ENCODE peak calls at places on chromosomes 11 and 22, in five cellular contexts. One of them, this sample, is unnamed.

GRCh38 chr11:3002871-3003270 is 10.7 kb upstream of the NAP1L4 start:
- DNase-seq in substantia nigra: no peak
- DNase-seq in lower lobe of right lung: no peak
- DNase-seq in cardiac muscle cell: no peak
- DNase-seq in DND-41: no peak
- DNase-seq in this sample: no peak

GRCh38 chr11:8721740-8722139 is 39.1 kb downstream of the RPL27A start:
- DNase-seq in substantia nigra: no peak
- DNase-seq in lower lobe of right lung: no peak
- DNase-seq in cardiac muscle cell: no peak
- DNase-seq in DND-41: no peak
- DNase-seq in this sample: no peak

GRCh38 chr22:49737101-49737551 is 90.5 kb downstream of the BRD1 start:
- DNase-seq in substantia nigra: no peak
- DNase-seq in lower lobe of right lung: no peak
- DNase-seq in cardiac muscle cell: no peak
- DNase-seq in DND-41: no peak
- DNase-seq in this sample: no peak

GRCh38 chr11:76424379-76424778 is 20.4 kb upstream of the EMSY start:
- DNase-seq in substantia nigra: no peak
- DNase-seq in lower lobe of right lung: no peak
- DNase-seq in cardiac muscle cell: no peak
- DNase-seq in DND-41: no peak
- DNase-seq in this sample: no peak

GRCh38 chr11:65498042-65498726 is 661 bp upstream of the MALAT1 start:
- DNase-seq in substantia nigra: peak; percentile 43
- DNase-seq in lower lobe of right lung: no peak
- DNase-seq in cardiac muscle cell: peak; percentile 63
- DNase-seq in DND-41: peak; percentile 78
- DNase-seq in this sample: peak; percentile 85

GRCh38 chr11:1853376-1854131 is 670 bp downstream of the LSP1 start:
- DNase-seq in substantia nigra: no peak
- DNase-seq in lower lobe of right lung: no peak
- DNase-seq in cardiac muscle cell: no peak
- DNase-seq in DND-41: peak; percentile 19
- DNase-seq in this sample: peak; percentile 36

GRCh38 chr22:46798366-46799057 is 36.1 kb downstream of the TBC1D22A start:
- DNase-seq in substantia nigra: peak; percentile 52
- DNase-seq in lower lobe of right lung: peak; percentile 85
- DNase-seq in cardiac muscle cell: peak; percentile 83
- DNase-seq in DND-41: peak; percentile 77
- DNase-seq in this sample: peak; percentile 77

GRCh38 chr11:79406376-79406775 is 34.5 kb downstream of the TENM4 start:
- DNase-seq in substantia nigra: no peak
- DNase-seq in lower lobe of right lung: no peak
- DNase-seq in cardiac muscle cell: no peak
- DNase-seq in DND-41: no peak
- DNase-seq in this sample: no peak

GRCh38 chr11:70861534-70861933 is 390.8 kb downstream of the SHANK2 start:
- DNase-seq in substantia nigra: no peak
- DNase-seq in lower lobe of right lung: no peak
- DNase-seq in cardiac muscle cell: no peak
- DNase-seq in DND-41: no peak
- DNase-seq in this sample: no peak

GRCh38 chr11:88420165-88420781 is 82.7 kb upstream of the CTSC start:
- DNase-seq in substantia nigra: no peak
- DNase-seq in lower lobe of right lung: no peak
- DNase-seq in cardiac muscle cell: no peak
- DNase-seq in DND-41: no peak
- DNase-seq in this sample: no peak

GRCh38 chr11:62832346-62833234 is at the start of gene TEX54:
- DNase-seq in substantia nigra: peak; percentile 53
- DNase-seq in lower lobe of right lung: peak; percentile 58
- DNase-seq in cardiac muscle cell: no peak
- DNase-seq in DND-41: no peak
- DNase-seq in this sample: no peak

GRCh38 chr11:92852946-92853345 is 116.5 kb upstream of the MTNR1B start:
- DNase-seq in substantia nigra: no peak
- DNase-seq in lower lobe of right lung: peak; percentile 45
- DNase-seq in cardiac muscle cell: no peak
- DNase-seq in DND-41: no peak
- DNase-seq in this sample: no peak

GRCh38 chr22:48578138-48579034 is 1249.3 kb downstream of the BRD1 start:
- DNase-seq in substantia nigra: peak; percentile 20
- DNase-seq in lower lobe of right lung: peak; percentile 29
- DNase-seq in cardiac muscle cell: peak; percentile 22
- DNase-seq in DND-41: no peak
- DNase-seq in this sample: no peak

GRCh38 chr22:26403827-26404226 is 25.2 kb upstream of the ASPHD2 start:
- DNase-seq in substantia nigra: no peak
- DNase-seq in lower lobe of right lung: no peak
- DNase-seq in cardiac muscle cell: no peak
- DNase-seq in DND-41: no peak
- DNase-seq in this sample: no peak

GRCh38 chr11:32396991-32397390 is 38.3 kb downstream of the WT1 start:
- DNase-seq in substantia nigra: no peak
- DNase-seq in lower lobe of right lung: no peak
- DNase-seq in cardiac muscle cell: no peak
- DNase-seq in DND-41: no peak
- DNase-seq in this sample: no peak

GRCh38 chr11:76661306-76661751 is 9.2 kb downstream of the LRRC32 start:
- DNase-seq in substantia nigra: no peak
- DNase-seq in lower lobe of right lung: no peak
- DNase-seq in cardiac muscle cell: no peak
- DNase-seq in DND-41: no peak
- DNase-seq in this sample: no peak

GRCh38 chr11:123351375-123351774 is 78.7 kb upstream of the GRAMD1B start:
- DNase-seq in substantia nigra: peak; percentile 9
- DNase-seq in lower lobe of right lung: no peak
- DNase-seq in cardiac muscle cell: no peak
- DNase-seq in DND-41: no peak
- DNase-seq in this sample: no peak

GRCh38 chr22:19607198-19608113 is 83.2 kb upstream of the CLDN5 start:
- DNase-seq in substantia nigra: no peak
- DNase-seq in lower lobe of right lung: no peak
- DNase-seq in cardiac muscle cell: no peak
- DNase-seq in DND-41: peak; percentile 33
- DNase-seq in this sample: no peak

GRCh38 chr11:130858215-130858614 is 58.1 kb downstream of the SNX19 start:
- DNase-seq in substantia nigra: no peak
- DNase-seq in lower lobe of right lung: no peak
- DNase-seq in cardiac muscle cell: peak; percentile 28
- DNase-seq in DND-41: peak; percentile 6
- DNase-seq in this sample: no peak

GRCh38 chr11:2574553-2575535 is 125.0 kb downstream of the KCNQ1OT1 start:
- DNase-seq in substantia nigra: peak; percentile 30
- DNase-seq in lower lobe of right lung: peak; percentile 44
- DNase-seq in cardiac muscle cell: no peak
- DNase-seq in DND-41: no peak
- DNase-seq in this sample: no peak

GRCh38 chr11:78132475-78132874 is 7.0 kb downstream of the ALG8 start:
- DNase-seq in substantia nigra: no peak
- DNase-seq in lower lobe of right lung: no peak
- DNase-seq in cardiac muscle cell: no peak
- DNase-seq in DND-41: no peak
- DNase-seq in this sample: no peak

GRCh38 chr22:25223269-25223850 is 3.9 kb downstream of the CRYBB2 start:
- DNase-seq in substantia nigra: no peak
- DNase-seq in lower lobe of right lung: no peak
- DNase-seq in cardiac muscle cell: no peak
- DNase-seq in DND-41: no peak
- DNase-seq in this sample: no peak

GRCh38 chr11:67030976-67031375 is 8.0 kb downstream of the SYT12 start:
- DNase-seq in substantia nigra: no peak
- DNase-seq in lower lobe of right lung: no peak
- DNase-seq in cardiac muscle cell: no peak
- DNase-seq in DND-41: no peak
- DNase-seq in this sample: no peak

GRCh38 chr22:47233316-47234243 is 471.1 kb downstream of the TBC1D22A start:
- DNase-seq in substantia nigra: no peak
- DNase-seq in lower lobe of right lung: no peak
- DNase-seq in cardiac muscle cell: no peak
- DNase-seq in DND-41: no peak
- DNase-seq in this sample: no peak

GRCh38 chr11:120467627-120468026 is 43.9 kb upstream of the GRIK4 start:
- DNase-seq in substantia nigra: no peak
- DNase-seq in lower lobe of right lung: no peak
- DNase-seq in cardiac muscle cell: no peak
- DNase-seq in DND-41: no peak
- DNase-seq in this sample: no peak

GRCh38 chr22:17968126-17968525 is 56.2 kb downstream of the MICAL3 start:
- DNase-seq in substantia nigra: no peak
- DNase-seq in lower lobe of right lung: no peak
- DNase-seq in cardiac muscle cell: no peak
- DNase-seq in DND-41: no peak
- DNase-seq in this sample: no peak

GRCh38 chr22:17972385-17973181 is 51.8 kb downstream of the MICAL3 start:
- DNase-seq in substantia nigra: no peak
- DNase-seq in lower lobe of right lung: no peak
- DNase-seq in cardiac muscle cell: peak; percentile 28
- DNase-seq in DND-41: no peak
- DNase-seq in this sample: no peak

GRCh38 chr22:17970205-17970708 is 54.1 kb downstream of the MICAL3 start:
- DNase-seq in substantia nigra: no peak
- DNase-seq in lower lobe of right lung: no peak
- DNase-seq in cardiac muscle cell: no peak
- DNase-seq in DND-41: no peak
- DNase-seq in this sample: no peak

GRCh38 chr22:17971711-17972110 is 52.6 kb downstream of the MICAL3 start:
- DNase-seq in substantia nigra: no peak
- DNase-seq in lower lobe of right lung: no peak
- DNase-seq in cardiac muscle cell: no peak
- DNase-seq in DND-41: no peak
- DNase-seq in this sample: no peak

DNA sequence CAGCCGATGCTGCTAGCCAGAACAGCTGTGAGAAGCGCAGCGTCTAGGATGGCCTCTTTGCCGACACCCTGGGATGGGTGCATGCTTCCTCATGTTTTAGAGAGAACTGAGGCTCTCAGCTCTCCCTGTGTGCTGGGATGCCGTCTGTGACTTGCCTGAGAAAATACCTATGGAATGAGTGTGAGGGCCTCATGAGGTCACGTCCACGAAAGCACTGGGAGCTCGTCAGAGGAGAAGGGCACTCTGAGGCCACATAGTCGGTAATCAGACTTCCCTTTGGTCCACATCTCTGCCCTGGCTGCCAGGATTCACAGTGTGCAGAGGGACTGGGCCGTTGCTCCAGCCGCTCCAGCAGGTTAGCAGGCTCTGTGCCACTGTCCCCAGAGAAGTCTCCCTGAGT is 54.6 kb downstream of the MICAL3 start:
- DNase-seq in substantia nigra: no peak
- DNase-seq in lower lobe of right lung: no peak
- DNase-seq in cardiac muscle cell: peak; percentile 48
- DNase-seq in DND-41: no peak
- DNase-seq in this sample: no peak
- H3K27ac ChIP-seq in substantia nigra: peak overlapping the region; percentile 17
- H3K27ac ChIP-seq in lower lobe of right lung: peak overlapping the region; percentile 21
- H3K27ac ChIP-seq in cardiac muscle cell: peak overlapping the region; percentile 66
- H3K27ac ChIP-seq in DND-41: no peak overlapping the region
- H3K27ac ChIP-seq in this sample: peak overlapping the region; percentile 27

DNA sequence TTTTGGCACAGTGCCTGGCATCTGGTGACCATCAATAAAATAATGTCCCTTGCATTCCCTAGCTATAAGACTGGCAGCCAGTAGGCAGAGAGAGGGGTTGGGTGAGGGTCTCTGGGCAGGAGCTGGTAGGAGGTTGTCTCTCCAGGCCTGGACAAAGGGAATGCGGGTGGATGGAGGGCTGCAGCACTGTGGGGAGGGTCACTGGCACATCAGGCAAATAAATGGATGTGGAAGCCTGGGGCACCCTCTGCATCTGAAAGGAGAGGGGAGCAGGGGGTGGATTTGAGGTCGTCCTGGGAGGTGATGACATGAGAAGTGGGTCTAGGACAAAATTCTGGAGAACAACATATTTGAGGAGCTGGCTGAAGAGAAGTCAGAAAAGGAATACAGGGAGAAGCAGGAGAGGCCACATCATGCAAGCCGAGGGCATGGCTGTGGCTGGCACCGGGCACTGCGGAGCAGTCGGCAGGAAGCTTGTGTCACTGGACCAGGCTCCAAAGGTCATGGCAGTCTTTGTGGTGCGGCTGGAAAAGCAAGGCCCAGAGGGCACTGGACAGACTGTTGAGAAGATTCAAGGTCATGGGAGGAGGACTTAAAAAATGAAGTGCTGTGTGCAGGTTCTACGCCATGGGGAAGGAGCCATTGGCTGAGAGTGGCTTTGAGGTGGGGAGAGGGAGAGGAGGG is 36.5 kb upstream of the THY1 start:
- DNase-seq in substantia nigra: no peak
- DNase-seq in lower lobe of right lung: no peak
- DNase-seq in cardiac muscle cell: no peak
- DNase-seq in DND-41: no peak
- DNase-seq in this sample: no peak
- H3K27ac ChIP-seq in substantia nigra: no peak overlapping the region
- H3K27ac ChIP-seq in lower lobe of right lung: no peak overlapping the region
- H3K27ac ChIP-seq in cardiac muscle cell: no peak overlapping the region
- H3K27ac ChIP-seq in DND-41: no peak overlapping the region
- H3K27ac ChIP-seq in this sample: no peak overlapping the region

DNA sequence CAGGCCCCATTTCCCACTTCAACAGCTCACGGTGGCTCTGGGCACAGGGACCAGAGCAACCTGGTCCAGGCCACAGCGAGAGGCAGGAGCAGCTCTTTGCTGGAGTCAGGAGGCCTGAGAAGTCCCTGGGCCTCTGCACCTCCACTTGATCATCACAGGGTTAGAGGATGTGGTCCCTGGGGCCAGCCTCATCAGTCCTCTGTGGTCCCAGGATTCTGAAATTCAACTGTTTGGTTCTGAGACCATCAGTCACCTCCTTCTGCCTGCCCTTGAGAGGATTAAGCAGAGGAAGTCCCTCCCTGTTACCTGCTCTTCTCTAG is 24.9 kb upstream of the CBX7 start:
- DNase-seq in substantia nigra: no peak
- DNase-seq in lower lobe of right lung: no peak
- DNase-seq in cardiac muscle cell: no peak
- DNase-seq in DND-41: no peak
- DNase-seq in this sample: no peak
- H3K27ac ChIP-seq in substantia nigra: no peak overlapping the region
- H3K27ac ChIP-seq in lower lobe of right lung: peak overlapping the region; percentile 86
- H3K27ac ChIP-seq in cardiac muscle cell: peak overlapping the region; percentile 64
- H3K27ac ChIP-seq in DND-41: no peak overlapping the region
- H3K27ac ChIP-seq in this sample: no peak overlapping the region

GRCh38 chr22:43090130-43090789 is 1.1 kb upstream of the TTLL1 start:
- DNase-seq in substantia nigra: no peak
- DNase-seq in lower lobe of right lung: peak; percentile 62
- DNase-seq in cardiac muscle cell: no peak
- DNase-seq in DND-41: peak; percentile 61
- DNase-seq in this sample: peak; percentile 29

GRCh38 chr22:43094085-43094484 is 4.9 kb upstream of the TTLL1 start:
- DNase-seq in substantia nigra: no peak
- DNase-seq in lower lobe of right lung: peak; percentile 61
- DNase-seq in cardiac muscle cell: no peak
- DNase-seq in DND-41: no peak
- DNase-seq in this sample: no peak

GRCh38 chr22:43088979-43089717 is at the start of gene TTLL1:
- DNase-seq in substantia nigra: peak; percentile 39
- DNase-seq in lower lobe of right lung: peak; percentile 95
- DNase-seq in cardiac muscle cell: peak; percentile 94
- DNase-seq in DND-41: peak; percentile 93
- DNase-seq in this sample: peak; percentile 84

GRCh38 chr22:43094551-43094950 is 5.4 kb upstream of the TTLL1 start:
- DNase-seq in substantia nigra: no peak
- DNase-seq in lower lobe of right lung: no peak
- DNase-seq in cardiac muscle cell: no peak
- DNase-seq in DND-41: no peak
- DNase-seq in this sample: no peak

GRCh38 chr22:43092085-43092484 is 2.9 kb upstream of the TTLL1 start:
- DNase-seq in substantia nigra: no peak
- DNase-seq in lower lobe of right lung: no peak
- DNase-seq in cardiac muscle cell: no peak
- DNase-seq in DND-41: no peak
- DNase-seq in this sample: no peak
- H3K27ac ChIP-seq in substantia nigra: no peak overlapping the region
- H3K27ac ChIP-seq in lower lobe of right lung: no peak overlapping the region
- H3K27ac ChIP-seq in cardiac muscle cell: no peak overlapping the region
- H3K27ac ChIP-seq in DND-41: no peak overlapping the region
- H3K27ac ChIP-seq in this sample: no peak overlapping the region

This sample was measured in CD8-positive, alpha-beta memory T cell.